ENCODE peak calls at places on chromosomes 3 and 15, in four cellular contexts. One of them, this sample, is unnamed.

GRCh38 chr3:62558549-62559112 is 185.3 kb upstream of the FEZF2 start:
- DNase-seq in upper lobe of left lung: no peak
- DNase-seq in Caco-2: peak; percentile 17
- DNase-seq in fibroblast of lung: peak; percentile 47
- DNase-seq in this sample: peak; percentile 45

GRCh38 chr3:32455609-32456428 is 46.8 kb downstream of the CMTM6 start:
- DNase-seq in upper lobe of left lung: no peak
- DNase-seq in Caco-2: no peak
- DNase-seq in fibroblast of lung: no peak
- DNase-seq in this sample: no peak

GRCh38 chr3:134030382-134030753 is 643 bp upstream of the SLCO2A1 start:
- DNase-seq in upper lobe of left lung: no peak
- DNase-seq in Caco-2: no peak
- DNase-seq in fibroblast of lung: no peak
- DNase-seq in this sample: no peak

GRCh38 chr3:111761309-111761795 is 97.7 kb upstream of the PHLDB2 start:
- DNase-seq in fibroblast of lung: peak; percentile 87
- DNase-seq in Caco-2: no peak
- DNase-seq in upper lobe of left lung: no peak
- DNase-seq in this sample: peak; percentile 99

GRCh38 chr3:195203631-195204030 is 67.3 kb downstream of the XXYLT1 start:
- DNase-seq in fibroblast of lung: no peak
- DNase-seq in upper lobe of left lung: peak; percentile 33
- DNase-seq in Caco-2: no peak
- DNase-seq in this sample: no peak

GRCh38 chr3:184450542-184450941 is 70.7 kb downstream of the CHRD start:
- DNase-seq in upper lobe of left lung: no peak
- DNase-seq in fibroblast of lung: no peak
- DNase-seq in Caco-2: no peak
- DNase-seq in this sample: no peak

GRCh38 chr15:101318810-101319200 is 23.8 kb upstream of the SNRPA1 start:
- DNase-seq in Caco-2: no peak
- DNase-seq in fibroblast of lung: no peak
- DNase-seq in upper lobe of left lung: no peak
- DNase-seq in this sample: no peak

GRCh38 chr15:65824031-65824743 is 32.1 kb upstream of the DENND4A start:
- DNase-seq in fibroblast of lung: peak; percentile 73
- DNase-seq in upper lobe of left lung: peak; percentile 42
- DNase-seq in Caco-2: peak; percentile 76
- DNase-seq in this sample: peak; percentile 68

GRCh38 chr3:126542340-126543241 is 16.1 kb downstream of the C3orf22 start:
- DNase-seq in Caco-2: no peak
- DNase-seq in fibroblast of lung: no peak
- DNase-seq in upper lobe of left lung: peak; percentile 15
- DNase-seq in this sample: no peak

GRCh38 chr3:171108066-171108465 is 81.5 kb upstream of the SLC2A2 start:
- DNase-seq in fibroblast of lung: no peak
- DNase-seq in Caco-2: no peak
- DNase-seq in upper lobe of left lung: no peak
- DNase-seq in this sample: peak; percentile 75

GRCh38 chr15:65041787-65042186 is 3.4 kb upstream of the SLC51B start:
- DNase-seq in Caco-2: no peak
- DNase-seq in upper lobe of left lung: no peak
- DNase-seq in fibroblast of lung: no peak
- DNase-seq in this sample: no peak

GRCh38 chr3:177300039-177300833 is 103.0 kb upstream of the TBL1XR1 start:
- DNase-seq in upper lobe of left lung: peak; percentile 57
- DNase-seq in Caco-2: peak; percentile 79
- DNase-seq in fibroblast of lung: peak; percentile 31
- DNase-seq in this sample: peak; percentile 40

GRCh38 chr3:40206522-40206921 is 103.0 kb upstream of the EIF1B start:
- DNase-seq in upper lobe of left lung: no peak
- DNase-seq in Caco-2: no peak
- DNase-seq in fibroblast of lung: no peak
- DNase-seq in this sample: no peak

GRCh38 chr3:32078085-32078634 is 28.3 kb upstream of the GPD1L start:
- DNase-seq in fibroblast of lung: no peak
- DNase-seq in upper lobe of left lung: no peak
- DNase-seq in Caco-2: no peak
- DNase-seq in this sample: no peak

GRCh38 chr15:65641723-65642475 is 20.2 kb downstream of the SLC24A1 start:
- DNase-seq in Caco-2: no peak
- DNase-seq in fibroblast of lung: peak; percentile 17
- DNase-seq in upper lobe of left lung: no peak
- DNase-seq in this sample: no peak

GRCh38 chr15:94239474-94239873 is 8.1 kb downstream of the MCTP2 start:
- DNase-seq in Caco-2: no peak
- DNase-seq in upper lobe of left lung: no peak
- DNase-seq in fibroblast of lung: no peak
- DNase-seq in this sample: peak; percentile 90

GRCh38 chr3:189353988-189354735 is 182.4 kb downstream of the TPRG1 start:
- DNase-seq in Caco-2: peak; percentile 10
- DNase-seq in upper lobe of left lung: no peak
- DNase-seq in fibroblast of lung: no peak
- DNase-seq in this sample: peak; percentile 72

GRCh38 chr3:194775731-194776130 is 90.0 kb downstream of the FAM43A start:
- DNase-seq in Caco-2: no peak
- DNase-seq in fibroblast of lung: no peak
- DNase-seq in upper lobe of left lung: no peak
- DNase-seq in this sample: no peak

GRCh38 chr3:42556089-42556632 is 25.6 kb downstream of the SEC22C start:
- DNase-seq in Caco-2: no peak
- DNase-seq in fibroblast of lung: no peak
- DNase-seq in upper lobe of left lung: peak; percentile 38
- DNase-seq in this sample: peak; percentile 30

GRCh38 chr15:29618586-29618985 is 203.7 kb downstream of the TJP1 start:
- DNase-seq in Caco-2: no peak
- DNase-seq in upper lobe of left lung: no peak
- DNase-seq in fibroblast of lung: no peak
- DNase-seq in this sample: no peak

GRCh38 chr3:171444291-171444690 is 15.9 kb downstream of the TNIK start:
- DNase-seq in Caco-2: no peak
- DNase-seq in upper lobe of left lung: no peak
- DNase-seq in fibroblast of lung: no peak
- DNase-seq in this sample: no peak

GRCh38 chr3:187836848-187837770 is 91.8 kb upstream of the BCL6 start:
- DNase-seq in fibroblast of lung: no peak
- DNase-seq in upper lobe of left lung: no peak
- DNase-seq in Caco-2: no peak
- DNase-seq in this sample: no peak

GRCh38 chr3:129231331-129232119 is 17.9 kb upstream of the COPG1 start:
- DNase-seq in fibroblast of lung: peak; percentile 42
- DNase-seq in upper lobe of left lung: no peak
- DNase-seq in Caco-2: no peak
- DNase-seq in this sample: peak; percentile 62

GRCh38 chr15:48149858-48150257 is 28.2 kb downstream of the MYEF2 start:
- DNase-seq in upper lobe of left lung: no peak
- DNase-seq in Caco-2: no peak
- DNase-seq in fibroblast of lung: peak; percentile 15
- DNase-seq in this sample: peak; percentile 79

GRCh38 chr15:57432141-57432701 is 55.9 kb downstream of the CGNL1 start:
- DNase-seq in fibroblast of lung: peak; percentile 44
- DNase-seq in upper lobe of left lung: no peak
- DNase-seq in Caco-2: no peak
- DNase-seq in this sample: peak; percentile 6

GRCh38 chr15:70057931-70058641 is 39.6 kb downstream of the TLE3 start:
- DNase-seq in Caco-2: no peak
- DNase-seq in fibroblast of lung: no peak
- DNase-seq in upper lobe of left lung: no peak
- DNase-seq in this sample: no peak

GRCh38 chr15:67750371-67750770 is 74.9 kb upstream of the SKOR1 start:
- DNase-seq in fibroblast of lung: no peak
- DNase-seq in Caco-2: no peak
- DNase-seq in upper lobe of left lung: no peak
- DNase-seq in this sample: peak; percentile 75

GRCh38 chr15:60573936-60574335 is 95.0 kb upstream of the ICE2 start:
- DNase-seq in upper lobe of left lung: no peak
- DNase-seq in Caco-2: no peak
- DNase-seq in fibroblast of lung: no peak
- DNase-seq in this sample: no peak

GRCh38 chr15:55552926-55553325 is 35.2 kb downstream of the PYGO1 start:
- DNase-seq in Caco-2: no peak
- DNase-seq in upper lobe of left lung: peak; percentile 26
- DNase-seq in fibroblast of lung: peak; percentile 82
- DNase-seq in this sample: no peak

GRCh38 chr3:181363231-181363630 is 348.5 kb upstream of the SOX2 start:
- DNase-seq in upper lobe of left lung: no peak
- DNase-seq in Caco-2: no peak
- DNase-seq in fibroblast of lung: no peak
- DNase-seq in this sample: no peak

GRCh38 chr3:127779747-127780146 is 42.6 kb downstream of the MGLL start:
- DNase-seq in fibroblast of lung: no peak
- DNase-seq in upper lobe of left lung: peak; percentile 63
- DNase-seq in Caco-2: no peak
- DNase-seq in this sample: peak; percentile 84

GRCh38 chr15:32918481-32919026 is 200.8 kb downstream of the GREM1 start:
- DNase-seq in Caco-2: no peak
- DNase-seq in upper lobe of left lung: no peak
- DNase-seq in fibroblast of lung: no peak
- DNase-seq in this sample: no peak

GRCh38 chr3:156150434-156151066 is 30.2 kb downstream of the KCNAB1 start:
- DNase-seq in Caco-2: peak; percentile 47
- DNase-seq in upper lobe of left lung: no peak
- DNase-seq in fibroblast of lung: peak; percentile 78
- DNase-seq in this sample: peak; percentile 56

GRCh38 chr3:134367412-134367811 is 6.8 kb downstream of the AMOTL2 start:
- DNase-seq in upper lobe of left lung: peak; percentile 16
- DNase-seq in fibroblast of lung: no peak
- DNase-seq in Caco-2: peak; percentile 14
- DNase-seq in this sample: no peak

GRCh38 chr15:61049934-61050333 is 179.2 kb downstream of the RORA start:
- DNase-seq in upper lobe of left lung: no peak
- DNase-seq in Caco-2: no peak
- DNase-seq in fibroblast of lung: peak; percentile 87
- DNase-seq in this sample: peak; percentile 15

GRCh38 chr15:57111002-57111401 is 192.6 kb downstream of the TCF12 start:
- DNase-seq in Caco-2: peak; percentile 5
- DNase-seq in upper lobe of left lung: no peak
- DNase-seq in fibroblast of lung: no peak
- DNase-seq in this sample: no peak

GRCh38 chr3:56864090-56864489 is 62.3 kb upstream of the ARHGEF3 start:
- DNase-seq in Caco-2: no peak
- DNase-seq in fibroblast of lung: no peak
- DNase-seq in upper lobe of left lung: no peak
- DNase-seq in this sample: no peak

GRCh38 chr3:128094295-128095151 is 29.1 kb downstream of the RUVBL1 start:
- DNase-seq in fibroblast of lung: no peak
- DNase-seq in upper lobe of left lung: no peak
- DNase-seq in Caco-2: no peak
- DNase-seq in this sample: peak; percentile 40

GRCh38 chr3:41943444-41943843 is 18.5 kb downstream of the ULK4 start:
- DNase-seq in fibroblast of lung: no peak
- DNase-seq in upper lobe of left lung: no peak
- DNase-seq in Caco-2: no peak
- DNase-seq in this sample: no peak

GRCh38 chr3:58335432-58335947 is 2.8 kb downstream of the PXK start:
- DNase-seq in fibroblast of lung: no peak
- DNase-seq in upper lobe of left lung: no peak
- DNase-seq in Caco-2: no peak
- DNase-seq in this sample: no peak
- H3K4me3 ChIP-seq in fibroblast of lung: peak overlapping the region; percentile 94
- H3K4me3 ChIP-seq in upper lobe of left lung: no peak overlapping the region
- H3K4me3 ChIP-seq in Caco-2: no peak overlapping the region
- H3K4me3 ChIP-seq in this sample: peak overlapping the region; percentile 14

DNA sequence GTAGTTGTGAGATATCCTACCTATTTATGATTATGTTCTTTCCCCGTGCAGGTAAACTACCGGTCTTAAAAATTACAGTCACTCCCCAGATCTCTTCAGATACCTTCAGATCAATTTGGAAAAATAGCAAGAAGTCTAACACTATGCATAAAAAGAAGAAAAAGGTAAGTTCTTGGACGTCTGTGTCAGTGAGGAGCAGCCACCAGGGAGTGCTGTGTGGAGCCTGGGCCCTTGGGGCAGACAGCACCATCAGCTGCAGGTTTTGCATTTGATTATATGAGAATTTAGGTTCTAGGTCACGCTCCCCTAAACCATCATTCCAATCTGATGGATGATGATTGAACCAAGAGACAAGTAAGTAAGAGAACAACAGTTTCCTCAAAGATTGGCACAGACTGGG is 8.9 kb upstream of the RNF7 start:
- DNase-seq in upper lobe of left lung: no peak
- DNase-seq in fibroblast of lung: no peak
- DNase-seq in Caco-2: no peak
- DNase-seq in this sample: no peak
- TF ChIP-seq CTCF in upper lobe of left lung: no peak
- TF ChIP-seq CTCF in fibroblast of lung: no peak
- TF ChIP-seq CTCF in Caco-2: no peak
- TF ChIP-seq CTCF in this sample: peak; percentile 13

GRCh38 chr3:29758108-29759020 is 477.5 kb downstream of the RBMS3 start:
- DNase-seq in Caco-2: no peak
- DNase-seq in fibroblast of lung: peak; percentile 97
- DNase-seq in upper lobe of left lung: no peak
- DNase-seq in this sample: peak; percentile 86
- H3K4me3 ChIP-seq in Caco-2: no peak overlapping the region
- H3K4me3 ChIP-seq in fibroblast of lung: no peak overlapping the region
- H3K4me3 ChIP-seq in upper lobe of left lung: no peak overlapping the region
- H3K4me3 ChIP-seq in this sample: no peak overlapping the region

GRCh38 chr15:64010719-64011118 is 35.6 kb downstream of the DAPK2 start:
- DNase-seq in fibroblast of lung: peak; percentile 74
- DNase-seq in upper lobe of left lung: peak; percentile 82
- DNase-seq in Caco-2: no peak
- DNase-seq in this sample: peak; percentile 84
- TF ChIP-seq CTCF in fibroblast of lung: no peak
- TF ChIP-seq CTCF in upper lobe of left lung: no peak
- TF ChIP-seq CTCF in Caco-2: no peak
- TF ChIP-seq CTCF in this sample: no peak

DNA sequence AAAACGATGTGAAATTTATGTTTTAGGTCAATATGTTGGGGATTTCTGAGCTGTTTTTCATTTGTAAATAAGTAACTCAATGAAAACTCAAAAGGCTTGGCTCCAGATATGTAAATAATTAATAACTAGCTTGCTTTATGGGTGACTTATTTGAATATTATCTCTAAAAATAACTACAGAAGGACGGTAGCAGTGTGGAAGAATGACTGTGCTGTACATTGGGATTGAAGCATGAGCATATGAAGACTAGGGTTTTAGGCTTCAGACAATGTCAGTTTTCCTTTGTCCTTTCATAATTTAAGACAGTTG is 343.9 kb downstream of the GRM7 start:
- DNase-seq in fibroblast of lung: no peak
- DNase-seq in Caco-2: no peak
- DNase-seq in upper lobe of left lung: no peak
- DNase-seq in this sample: no peak
- H3K4me3 ChIP-seq in fibroblast of lung: no peak overlapping the region
- H3K4me3 ChIP-seq in Caco-2: no peak overlapping the region
- H3K4me3 ChIP-seq in upper lobe of left lung: no peak overlapping the region
- H3K4me3 ChIP-seq in this sample: no peak overlapping the region

GRCh38 chr15:79593119-79593869 is 161.2 kb downstream of the MINAR1 start:
- DNase-seq in fibroblast of lung: peak; percentile 5
- DNase-seq in Caco-2: peak; percentile 16
- DNase-seq in upper lobe of left lung: no peak
- DNase-seq in this sample: peak; percentile 13
- TF ChIP-seq CTCF in fibroblast of lung: peak; percentile 41
- TF ChIP-seq CTCF in Caco-2: peak; percentile 24
- TF ChIP-seq CTCF in upper lobe of left lung: no peak
- TF ChIP-seq CTCF in this sample: no peak

GRCh38 chr15:84915011-84915958 is 30.8 kb downstream of the SLC28A1 start:
- DNase-seq in Caco-2: peak; percentile 80
- DNase-seq in upper lobe of left lung: peak; percentile 70
- DNase-seq in fibroblast of lung: peak; percentile 32
- DNase-seq in this sample: peak; percentile 95
- H3K4me3 ChIP-seq in Caco-2: no peak overlapping the region
- H3K4me3 ChIP-seq in upper lobe of left lung: no peak overlapping the region
- H3K4me3 ChIP-seq in fibroblast of lung: no peak overlapping the region
- H3K4me3 ChIP-seq in this sample: no peak overlapping the region

GRCh38 chr3:148857321-148857720 is 7.8 kb upstream of the CPA3 start:
- DNase-seq in Caco-2: no peak
- DNase-seq in fibroblast of lung: no peak
- DNase-seq in upper lobe of left lung: no peak
- DNase-seq in this sample: no peak
- TF ChIP-seq CTCF in Caco-2: no peak
- TF ChIP-seq CTCF in fibroblast of lung: no peak
- TF ChIP-seq CTCF in upper lobe of left lung: no peak
- TF ChIP-seq CTCF in this sample: no peak